ENCODE peak calls at places on chromosomes 16 and 17, in eight cellular contexts. W is neural progenitor cell, G is brain microvascular endothelial cell, L is heart right ventricle, T is heart left ventricle, X is breast epithelium, C is body of pancreas, Z is thoracic aorta. J is an unnamed sample.

GRCh38 chr17:38741443-38741842 is 6.7 kb downstream of the PCGF2 start:
- DNase-seq in L (no peak), G (no peak), X (no peak), Z (no peak), W (no peak), C (no peak), T (no peak), J (no peak)

GRCh38 chr16:68369168-68369567 is 58.3 kb downstream of the PRMT7 start:
- DNase-seq in T (peak; percentile 14), C (no peak), W (no peak), L (no peak), Z (no peak), X (no peak), G (no peak), J (no peak)

GRCh38 chr17:45783593-45784292 is 377 bp upstream of the CRHR1 start:
- DNase-seq in L (no peak), W (peak; percentile 86), X (no peak), C (no peak), G (no peak), Z (no peak), T (no peak), J (no peak)

GRCh38 chr16:60166111-60166510 is 1432.0 kb upstream of the GOT2 start:
- DNase-seq in L (no peak), X (no peak), Z (no peak), C (no peak), G (no peak), W (no peak), T (no peak), J (no peak)

GRCh38 chr17:80761421-80761871 is 216.8 kb downstream of the RPTOR start:
- DNase-seq in G (peak; percentile 61), X (no peak), C (no peak), W (no peak), Z (no peak), L (no peak), T (no peak), J (peak; percentile 57)

GRCh38 chr17:78872486-78872885 is 30.5 kb downstream of the CEP295NL start:
- DNase-seq in T (no peak), X (no peak), G (no peak), C (no peak), W (no peak), Z (no peak), L (no peak), J (no peak)

GRCh38 chr17:61402073-61402541 is 2.5 kb downstream of the TBX2 start:
- DNase-seq in Z (no peak), W (no peak), G (no peak), T (peak; percentile 34), C (no peak), X (no peak), L (no peak), J (no peak)

GRCh38 chr17:17570207-17570797 is 21.2 kb downstream of the PEMT start:
- DNase-seq in L (peak; percentile 57), Z (no peak), C (peak; percentile 75), X (no peak), W (peak; percentile 72), G (no peak), T (no peak), J (no peak)

GRCh38 chr17:8838551-8839095 is 28.9 kb downstream of the PIK3R6 start:
- DNase-seq in T (no peak), G (no peak), Z (no peak), L (no peak), C (no peak), X (no peak), W (no peak), J (no peak)

GRCh38 chr16:71360378-71360777 is 1.9 kb downstream of the CALB2 start:
- DNase-seq in W (no peak), X (peak; percentile 52), T (no peak), C (no peak), Z (no peak), G (peak; percentile 80), L (no peak), J (peak; percentile 71)

GRCh38 chr17:65446838-65447526 is 114.5 kb downstream of the AXIN2 start:
- DNase-seq in W (no peak), X (no peak), T (no peak), G (no peak), C (no peak), L (no peak), Z (no peak), J (no peak)

GRCh38 chr17:5745091-5745820 is 160.9 kb upstream of the NLRP1 start:
- DNase-seq in T (no peak), X (no peak), Z (no peak), L (no peak), W (no peak), G (no peak), C (no peak), J (no peak)

GRCh38 chr17:81806461-81807209 is 2.7 kb downstream of the GCGR start:
- DNase-seq in Z (no peak), C (no peak), G (no peak), X (no peak), L (no peak), W (no peak), T (no peak), J (no peak)

GRCh38 chr16:85626191-85626951 is 13.2 kb downstream of the GSE1 start:
- DNase-seq in X (no peak), G (no peak), W (peak; percentile 92), Z (no peak), T (no peak), C (no peak), L (no peak), J (no peak)

GRCh38 chr17:43599835-43600234 is 53.7 kb upstream of the ETV4 start:
- DNase-seq in X (peak; percentile 37), T (no peak), G (peak; percentile 73), Z (no peak), C (no peak), W (no peak), L (no peak), J (peak; percentile 57)

GRCh38 chr17:2054262-2054739 is 602 bp upstream of the HIC1 start:
- DNase-seq in W (no peak), X (no peak), L (no peak), T (peak; percentile 74), G (no peak), C (no peak), Z (no peak), J (no peak)

GRCh38 chr16:11445486-11445885 is 100.2 kb downstream of the RMI2 start:
- DNase-seq in X (no peak), C (no peak), L (no peak), G (no peak), Z (no peak), T (no peak), W (no peak), J (no peak)

GRCh38 chr16:11439216-11439615 is 94.0 kb downstream of the RMI2 start:
- DNase-seq in X (no peak), Z (no peak), W (no peak), G (no peak), T (no peak), L (no peak), C (no peak), J (no peak)

GRCh38 chr16:11437069-11437468 is 91.8 kb downstream of the RMI2 start:
- DNase-seq in X (no peak), W (no peak), C (no peak), Z (no peak), L (no peak), T (no peak), G (no peak), J (no peak)

GRCh38 chr16:11439790-11440656 is 94.8 kb downstream of the RMI2 start:
- DNase-seq in X (no peak), C (no peak), T (no peak), L (no peak), G (no peak), Z (no peak), W (no peak), J (no peak)

DNA sequence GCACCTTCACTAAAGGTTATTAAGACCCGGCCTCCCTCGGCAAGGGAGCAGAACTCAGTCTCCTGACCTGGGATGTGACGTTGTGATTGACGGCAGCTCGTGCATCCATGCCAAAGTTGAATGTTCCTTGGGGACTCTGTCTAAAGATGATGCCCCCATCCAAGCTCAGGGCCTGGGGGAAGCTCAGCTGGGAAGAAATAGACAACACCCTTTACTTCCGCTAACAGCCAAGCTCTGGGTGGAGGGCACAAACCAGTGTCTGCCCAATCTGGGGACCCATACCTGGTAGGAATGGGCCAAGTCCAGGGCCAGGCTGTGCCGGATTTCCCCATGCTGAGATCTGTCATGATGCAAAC is 95.4 kb downstream of the RMI2 start:
- DNase-seq in C (no peak), W (no peak), X (no peak), Z (no peak), T (no peak), G (no peak), L (no peak), J (no peak)
- TF ChIP-seq CTCF in C (no peak), W (no peak), X (no peak), Z (no peak), T (no peak), G (no peak), L (no peak), J (no peak)

DNA sequence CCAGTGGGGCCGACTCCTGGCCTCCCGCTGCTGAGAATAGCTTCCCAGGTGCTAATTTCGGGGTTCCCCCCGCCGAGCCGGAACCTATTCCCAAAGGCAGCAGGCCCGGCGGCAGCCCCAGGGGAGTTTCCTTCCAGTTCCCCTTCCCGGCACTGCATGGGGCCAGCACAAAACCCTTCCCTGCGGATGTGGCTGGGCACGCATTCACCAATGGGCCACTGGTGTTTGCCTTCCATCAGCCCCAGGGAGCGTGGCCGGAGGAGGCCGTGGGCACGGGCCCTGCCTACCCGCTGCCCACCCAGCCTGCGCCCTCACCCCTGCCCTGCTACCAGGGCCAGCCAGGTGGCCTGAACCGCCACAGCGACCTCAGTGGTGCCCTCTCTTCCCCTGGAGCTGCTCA is 24.9 kb upstream of the ZFPM1 start:
- DNase-seq in G (no peak), C (no peak), L (no peak), W (no peak), T (no peak), X (no peak), Z (no peak), J (no peak)
- H3K4me3 ChIP-seq in G (no peak overlapping the region), C (no peak overlapping the region), L (no peak overlapping the region), W (no peak overlapping the region), T (no peak overlapping the region), X (no peak overlapping the region), Z (no peak overlapping the region), J (no peak overlapping the region)

DNA sequence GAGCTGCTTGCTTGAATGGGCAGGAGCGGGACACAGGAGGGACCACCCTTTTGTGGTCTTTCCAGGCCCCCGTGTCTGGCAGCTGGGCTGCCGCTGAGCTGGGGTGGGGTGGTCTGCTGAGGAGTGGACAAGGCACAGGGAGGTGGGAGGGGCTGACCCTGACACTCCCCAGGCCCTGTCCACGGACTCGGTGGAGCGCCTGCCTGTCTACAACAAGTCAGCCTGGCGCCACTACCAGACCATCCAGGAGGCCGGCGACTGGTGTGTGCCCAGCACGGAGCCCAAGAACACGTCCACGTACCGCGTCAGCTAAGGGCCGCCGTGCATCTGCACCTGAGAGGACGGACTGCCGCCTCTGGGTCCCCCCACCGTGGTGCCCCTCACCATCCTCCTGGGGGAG is 14.6 kb downstream of the PDK2 start:
- DNase-seq in W (no peak), X (no peak), Z (no peak), C (no peak), L (no peak), G (no peak), T (no peak), J (no peak)
- H3K36me3 ChIP-seq in W (no peaks in the 10 kb centered on the region), X (no peaks in the 10 kb centered on the region), Z (peaks cover 45% of the 10 kb centered on the region), C (no peaks in the 10 kb centered on the region), L (peaks cover 58% of the 10 kb centered on the region), G (no peaks in the 10 kb centered on the region), T (peaks cover 59% of the 10 kb centered on the region), J (peaks cover 2% of the 10 kb centered on the region)

DNA sequence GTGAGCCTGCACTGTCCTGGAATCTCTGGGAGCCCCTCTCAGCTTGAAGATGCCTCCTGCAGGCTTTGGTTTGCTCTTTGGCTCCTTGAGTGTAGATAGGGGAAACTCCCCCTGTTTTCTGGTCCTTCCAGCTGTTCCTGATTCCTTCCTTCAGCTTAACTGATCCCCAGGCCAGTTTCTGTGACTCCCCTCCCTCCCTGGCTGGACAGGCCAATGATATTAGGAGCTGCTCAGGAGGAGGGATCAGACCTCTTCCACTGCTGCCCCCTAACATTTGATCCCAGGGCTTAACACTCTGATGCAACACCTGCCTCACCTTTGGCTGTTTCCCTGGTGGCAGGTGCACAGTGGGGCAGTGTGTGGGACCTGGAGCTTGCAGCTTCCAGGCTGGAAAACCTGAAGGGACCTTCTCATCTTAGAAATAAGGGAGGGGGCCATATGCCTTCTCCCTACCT is at the start of gene TAC4:
- DNase-seq in C (no peak), G (no peak), T (peak; percentile 2), W (peak; percentile 42), L (no peak), X (no peak), Z (no peak), J (no peak)
- TF ChIP-seq CTCF in C (no peak), G (no peak), T (no peak), W (no peak), L (no peak), X (no peak), Z (no peak), J (no peak)

J was measured in kidney epithelial cell.